ENCODE peak calls at places on chromosome 14, in ten cellular contexts. G, V, E, K, W, Y, P, N, L and R are unnamed samples.

GRCh38 chr14:50800032-50800431 is 30.9 kb downstream of the NIN start:
- DNase-seq in G (no peak), L (peak), P (no peak), V (no peak), N (no peak), Y (no peak), E (no peak), K (no peak), W (no peak), R (no peak)

GRCh38 chr14:39682000-39682399 is 249.8 kb upstream of the FBXO33 start:
- DNase-seq in L (no peak), Y (no peak), W (no peak), K (no peak), N (no peak), P (no peak), G (no peak), E (no peak), V (no peak), R (no peak)

GRCh38 chr14:31170411-31170810 is 37.2 kb downstream of the HECTD1 start:
- DNase-seq in G (no peak), L (peak), V (no peak), E (no peak), W (no peak), P (no peak), K (no peak), Y (no peak), N (no peak), R (no peak)

GRCh38 chr14:63046339-63047268 is 1.3 kb upstream of the KCNH5 start:
- DNase-seq in P (no peak), Y (no peak), G (no peak), L (no peak), E (no peak), K (no peak), W (no peak), V (no peak), N (no peak), R (no peak)

GRCh38 chr14:60315591-60315990 is 66.6 kb downstream of the PPM1A start:
- DNase-seq in E (no peak), G (no peak), V (no peak), L (no peak), P (no peak), W (no peak), K (no peak), Y (no peak), N (no peak), R (no peak)

GRCh38 chr14:50542941-50543418 is 10.6 kb upstream of the MAP4K5 start:
- DNase-seq in V (peak), G (no peak), P (no peak), Y (peak), W (no peak), K (peak), L (peak), E (no peak), N (no peak), R (no peak)

GRCh38 chr14:105517096-105517495 is 9.3 kb upstream of the TMEM121 start:
- DNase-seq in L (no peak), P (no peak), N (no peak), W (no peak), E (no peak), G (no peak), V (no peak), K (no peak), Y (no peak), R (no peak)

GRCh38 chr14:100901391-100902183 is 1.9 kb downstream of the RTL1 start:
- DNase-seq in Y (no peak), V (no peak), G (no peak), L (no peak), N (no peak), W (peak), K (no peak), P (no peak), E (no peak), R (no peak)

GRCh38 chr14:63493246-63493645 is 49.9 kb downstream of the PPP2R5E start:
- DNase-seq in W (no peak), G (no peak), V (no peak), E (no peak), K (peak), P (no peak), L (peak), N (no peak), Y (no peak), R (no peak)

GRCh38 chr14:95291859-95292542 is 27.7 kb downstream of the CLMN start:
- DNase-seq in L (peak), K (peak), V (no peak), Y (peak), W (peak), G (no peak), E (peak), N (no peak), P (no peak), R (no peak)

GRCh38 chr14:54737132-54737711 is 165.4 kb downstream of the GCH1 start:
- DNase-seq in E (no peak), W (no peak), K (peak), N (no peak), G (no peak), P (peak), Y (no peak), L (peak), V (no peak), R (no peak)

GRCh38 chr14:54762296-54762695 is 140.3 kb downstream of the GCH1 start:
- DNase-seq in N (no peak), P (no peak), W (no peak), V (no peak), G (no peak), E (no peak), K (peak), Y (no peak), L (peak), R (no peak)

GRCh38 chr14:41636492-41637392 is 30.1 kb downstream of the LRFN5 start:
- DNase-seq in P (no peak), W (no peak), K (no peak), Y (no peak), L (peak), N (no peak), E (no peak), V (no peak), G (no peak), R (no peak)

GRCh38 chr14:67551940-67552339 is 18.9 kb downstream of the PLEKHH1 start:
- DNase-seq in W (no peak), V (no peak), N (no peak), E (no peak), Y (no peak), L (no peak), P (no peak), K (no peak), G (no peak), R (no peak)

GRCh38 chr14:101102875-101103274 is 199.4 kb upstream of the RTL1 start:
- DNase-seq in E (no peak), K (no peak), L (no peak), G (peak), W (peak), Y (no peak), P (no peak), V (no peak), N (no peak), R (no peak)

GRCh38 chr14:79074501-79074900 is 904.3 kb downstream of the NRXN3 start:
- DNase-seq in G (no peak), W (no peak), E (no peak), L (no peak), K (no peak), N (no peak), V (no peak), P (no peak), Y (no peak), R (no peak)
- TF ChIP-seq POLR2A in G (no peak), W (no peak), E (no peak), L (no peak), K (no peak), N (no peak), V (no peak), P (no peak), Y (no peak), R (no peak)

GRCh38 chr14:80941241-80942157 is at the start of gene CEP128:
- DNase-seq in W (peak), K (peak), N (peak), Y (peak), L (peak), E (peak), V (peak), G (peak), P (peak), R (peak)
- TF ChIP-seq POLR2A in W (no peak), K (peak), N (no peak), Y (no peak), L (no peak), E (no peak), V (peak), G (no peak), P (peak), R (peak)

GRCh38 chr14:103627073-103628025 is 1.7 kb upstream of the KLC1 start:
- DNase-seq in G (no peak), Y (no peak), E (no peak), L (no peak), W (no peak), V (no peak), N (no peak), K (no peak), P (no peak), R (no peak)

GRCh38 chr14:103628221-103628683 is 759 bp upstream of the KLC1 start:
- DNase-seq in P (peak), V (peak), N (no peak), Y (peak), G (peak), L (peak), W (peak), K (peak), E (peak), R (no peak)

GRCh38 chr14:103629503-103630121 is 601 bp downstream of the KLC1 start:
- DNase-seq in V (peak), Y (peak), W (peak), E (peak), N (no peak), K (peak), P (peak), G (peak), L (no peak), R (peak)

GRCh38 chr14:103630364-103631108 is 1.5 kb downstream of the KLC1 start:
- DNase-seq in V (no peak), E (no peak), G (no peak), L (peak), N (no peak), K (no peak), W (no peak), P (no peak), Y (no peak), R (no peak)

DNA sequence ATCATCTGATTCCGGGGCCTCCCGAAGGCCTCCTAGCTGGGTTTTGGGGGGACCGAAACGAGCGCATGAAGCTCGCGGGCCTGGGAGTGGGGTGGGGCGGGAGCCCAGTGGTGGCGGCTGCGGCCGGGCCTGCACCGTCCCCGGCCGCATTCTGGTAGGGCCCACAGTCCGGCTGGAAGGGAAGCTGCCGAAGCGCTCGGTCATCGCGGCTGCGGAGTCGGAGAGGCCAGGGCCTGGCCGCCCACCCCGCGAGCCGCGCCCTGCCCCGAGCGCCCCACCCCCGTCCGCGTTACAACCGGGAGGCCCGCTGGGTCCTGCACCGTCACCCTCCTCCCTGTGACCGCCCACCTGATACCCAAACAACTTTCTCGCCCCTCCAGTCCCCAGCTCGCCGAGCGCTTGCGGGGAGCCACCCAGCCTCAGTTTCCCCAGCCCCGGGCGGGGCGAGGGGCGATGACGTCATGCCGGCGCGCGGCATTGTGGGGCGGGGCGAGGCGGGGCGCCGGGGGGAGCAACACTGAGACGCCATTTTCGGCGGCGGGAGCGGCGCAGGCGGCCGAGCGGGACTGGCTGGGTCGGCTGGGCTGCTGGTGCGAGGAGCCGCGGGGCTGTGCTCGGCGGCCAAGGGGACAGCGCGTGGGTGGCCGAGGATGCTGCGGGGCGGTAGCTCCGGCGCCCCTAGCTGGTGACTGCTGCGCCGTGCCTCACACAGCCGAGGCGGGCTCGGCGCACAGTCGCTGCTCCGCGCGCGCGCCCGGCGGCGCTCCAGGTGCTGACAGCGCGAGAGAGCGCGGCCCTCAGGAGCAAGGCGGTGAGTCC is at the start of gene KLC1:
- DNase-seq in K (peak), V (peak), L (peak), W (peak), G (peak), N (no peak), E (peak), Y (peak), P (peak), R (peak)
- TF ChIP-seq POLR2A in K (peak), V (peak), L (peak), W (peak), G (peak), N (no peak), E (peak), Y (no peak), P (peak), R (peak)

GRCh38 chr14:91401751-91402150 is 15.9 kb downstream of the CCDC88C start:
- DNase-seq in W (no peak), N (no peak), G (no peak), Y (no peak), K (no peak), V (no peak), E (no peak), L (no peak), P (no peak), R (no peak)

GRCh38 chr14:91400696-91401095 is 16.9 kb downstream of the CCDC88C start:
- DNase-seq in K (no peak), P (no peak), Y (no peak), G (no peak), W (no peak), L (peak), V (no peak), N (no peak), E (no peak), R (no peak)

GRCh38 chr14:91403069-91403600 is 14.5 kb downstream of the CCDC88C start:
- DNase-seq in P (no peak), W (no peak), G (no peak), K (no peak), V (no peak), E (no peak), Y (no peak), L (no peak), N (no peak), R (no peak)

GRCh38 chr14:91399868-91400640 is 17.6 kb downstream of the CCDC88C start:
- DNase-seq in P (no peak), L (no peak), Y (peak), K (no peak), G (no peak), E (no peak), V (no peak), N (no peak), W (no peak), R (peak)

GRCh38 chr14:91402278-91403068 is 15.1 kb downstream of the CCDC88C start:
- DNase-seq in K (peak), E (peak), Y (peak), V (no peak), N (no peak), W (no peak), P (no peak), G (no peak), L (no peak), R (no peak)
- TF ChIP-seq POLR2A in K (no peak), E (no peak), Y (no peak), V (no peak), N (no peak), W (no peak), P (no peak), G (no peak), L (no peak), R (no peak)